ENCODE peak calls at places on chromosomes 13 and 19, in six cellular contexts. One of them, this sample, is unnamed.
A peak's percentile ranks its signal among the peaks of the same experiment; 100 is the strongest.

GRCh38 chr13:38821753-38822551 is 135.1 kb downstream of the FREM2 start:
- DNase-seq in adrenal gland: no peak
- DNase-seq in adipocyte: no peak
- DNase-seq in IMR-90: no peak
- DNase-seq in AG04449: no peak
- DNase-seq in epithelial cell of esophagus: peak; percentile 78
- DNase-seq in this sample: no peak

GRCh38 chr19:6222884-6223283 is 56.9 kb downstream of the MLLT1 start:
- DNase-seq in adrenal gland: peak; percentile 81
- DNase-seq in adipocyte: no peak
- DNase-seq in IMR-90: no peak
- DNase-seq in AG04449: no peak
- DNase-seq in epithelial cell of esophagus: peak; percentile 73
- DNase-seq in this sample: no peak

GRCh38 chr19:40744554-40745401 is 5.5 kb downstream of the ACTMAP start:
- DNase-seq in adrenal gland: no peak
- DNase-seq in adipocyte: peak; percentile 25
- DNase-seq in IMR-90: no peak
- DNase-seq in AG04449: no peak
- DNase-seq in epithelial cell of esophagus: no peak
- DNase-seq in this sample: no peak

GRCh38 chr19:5993516-5994406 is 15.8 kb upstream of the RANBP3 start:
- DNase-seq in adrenal gland: peak; percentile 44
- DNase-seq in adipocyte: peak; percentile 48
- DNase-seq in IMR-90: no peak
- DNase-seq in AG04449: no peak
- DNase-seq in epithelial cell of esophagus: no peak
- DNase-seq in this sample: no peak

GRCh38 chr19:55189424-55189823 is 9.3 kb upstream of the SYT5 start:
- DNase-seq in adrenal gland: peak; percentile 42
- DNase-seq in adipocyte: peak; percentile 38
- DNase-seq in IMR-90: peak; percentile 95
- DNase-seq in AG04449: peak; percentile 83
- DNase-seq in epithelial cell of esophagus: peak; percentile 100
- DNase-seq in this sample: no peak

GRCh38 chr19:39362682-39363657 is 20.7 kb downstream of the SAMD4B start:
- DNase-seq in adrenal gland: no peak
- DNase-seq in adipocyte: peak; percentile 65
- DNase-seq in IMR-90: peak; percentile 85
- DNase-seq in AG04449: no peak
- DNase-seq in epithelial cell of esophagus: peak; percentile 73
- DNase-seq in this sample: no peak

GRCh38 chr19:54364775-54365257 is at the start of gene LAIR1:
- DNase-seq in adrenal gland: peak; percentile 55
- DNase-seq in adipocyte: no peak
- DNase-seq in IMR-90: no peak
- DNase-seq in AG04449: no peak
- DNase-seq in epithelial cell of esophagus: no peak
- DNase-seq in this sample: peak; percentile 52

GRCh38 chr19:13072206-13072898 is 30.3 kb downstream of the LYL1 start:
- DNase-seq in adrenal gland: no peak
- DNase-seq in adipocyte: no peak
- DNase-seq in IMR-90: no peak
- DNase-seq in AG04449: no peak
- DNase-seq in epithelial cell of esophagus: no peak
- DNase-seq in this sample: no peak

GRCh38 chr13:71621152-71622124 is 245.6 kb downstream of the DACH1 start:
- DNase-seq in adrenal gland: no peak
- DNase-seq in adipocyte: no peak
- DNase-seq in IMR-90: no peak
- DNase-seq in AG04449: no peak
- DNase-seq in epithelial cell of esophagus: no peak
- DNase-seq in this sample: no peak

GRCh38 chr19:12913871-12914690 is 5.0 kb downstream of the SYCE2 start:
- DNase-seq in adrenal gland: peak; percentile 41
- DNase-seq in adipocyte: no peak
- DNase-seq in IMR-90: no peak
- DNase-seq in AG04449: no peak
- DNase-seq in epithelial cell of esophagus: no peak
- DNase-seq in this sample: no peak

DNA sequence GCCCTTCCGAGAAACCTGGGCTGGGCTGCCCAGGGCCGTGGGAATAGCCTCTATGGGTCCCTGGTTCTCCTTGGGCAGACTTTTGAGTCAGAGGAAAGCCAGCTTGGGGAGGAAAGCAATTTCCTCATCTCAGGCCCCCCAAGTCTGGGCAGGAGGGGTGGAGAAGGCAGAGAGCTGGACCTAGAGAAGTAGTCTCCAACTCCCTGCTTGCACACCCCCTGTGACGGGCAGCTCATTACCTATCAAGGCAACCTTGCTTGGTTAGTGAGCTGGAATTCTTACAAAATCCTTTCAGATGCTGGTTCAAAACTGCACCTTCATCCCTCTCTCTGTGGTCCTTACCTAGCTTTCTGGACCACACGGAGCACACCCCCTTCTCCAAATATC is 33.9 kb downstream of the ACTL9 start:
- DNase-seq in adrenal gland: no peak
- DNase-seq in adipocyte: no peak
- DNase-seq in IMR-90: no peak
- DNase-seq in AG04449: no peak
- DNase-seq in epithelial cell of esophagus: no peak
- DNase-seq in this sample: no peak
- H3K4me3 ChIP-seq in adrenal gland: no peak overlapping the region
- H3K4me3 ChIP-seq in adipocyte: no peak overlapping the region
- H3K4me3 ChIP-seq in IMR-90: no peak overlapping the region
- H3K4me3 ChIP-seq in AG04449: no peak overlapping the region
- H3K4me3 ChIP-seq in epithelial cell of esophagus: no peak overlapping the region
- H3K4me3 ChIP-seq in this sample: no peak overlapping the region

DNA sequence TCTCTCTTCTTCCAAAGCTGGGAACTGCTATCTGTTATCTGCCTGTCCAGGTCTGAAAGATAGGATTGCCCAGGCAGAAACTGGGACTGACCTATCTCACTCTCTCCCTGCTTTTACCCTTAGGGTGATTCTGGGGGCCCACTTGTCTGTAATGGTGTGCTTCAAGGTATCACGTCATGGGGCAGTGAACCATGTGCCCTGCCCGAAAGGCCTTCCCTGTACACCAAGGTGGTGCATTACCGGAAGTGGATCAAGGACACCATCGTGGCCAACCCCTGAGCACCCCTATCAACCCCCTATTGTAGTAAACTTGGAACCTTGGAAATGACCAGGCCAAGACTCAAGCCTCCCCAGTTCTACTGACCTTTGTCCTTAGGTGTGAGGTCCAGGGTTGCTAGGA is 5.1 kb downstream of the KLK3 start:
- DNase-seq in adrenal gland: no peak
- DNase-seq in adipocyte: no peak
- DNase-seq in IMR-90: no peak
- DNase-seq in AG04449: no peak
- DNase-seq in epithelial cell of esophagus: no peak
- DNase-seq in this sample: no peak
- H3K4me3 ChIP-seq in adrenal gland: no peak overlapping the region
- H3K4me3 ChIP-seq in adipocyte: no peak overlapping the region
- H3K4me3 ChIP-seq in IMR-90: no peak overlapping the region
- H3K4me3 ChIP-seq in AG04449: no peak overlapping the region
- H3K4me3 ChIP-seq in epithelial cell of esophagus: no peak overlapping the region
- H3K4me3 ChIP-seq in this sample: no peak overlapping the region

GRCh38 chr13:30567072-30567471 is 50.6 kb upstream of the USPL1 start:
- DNase-seq in adrenal gland: no peak
- DNase-seq in adipocyte: no peak
- DNase-seq in IMR-90: no peak
- DNase-seq in AG04449: no peak
- DNase-seq in epithelial cell of esophagus: no peak
- DNase-seq in this sample: no peak

GRCh38 chr13:30577381-30577780 is 40.3 kb upstream of the USPL1 start:
- DNase-seq in adrenal gland: peak; percentile 77
- DNase-seq in adipocyte: peak; percentile 67
- DNase-seq in IMR-90: peak; percentile 95
- DNase-seq in AG04449: peak; percentile 58
- DNase-seq in epithelial cell of esophagus: peak; percentile 93
- DNase-seq in this sample: peak; percentile 41

GRCh38 chr13:30576528-30576927 is 41.2 kb upstream of the USPL1 start:
- DNase-seq in adrenal gland: peak; percentile 74
- DNase-seq in adipocyte: no peak
- DNase-seq in IMR-90: peak; percentile 59
- DNase-seq in AG04449: no peak
- DNase-seq in epithelial cell of esophagus: peak; percentile 50
- DNase-seq in this sample: no peak

GRCh38 chr13:30569901-30570576 is 47.7 kb upstream of the USPL1 start:
- DNase-seq in adrenal gland: peak; percentile 83
- DNase-seq in adipocyte: peak; percentile 91
- DNase-seq in IMR-90: peak; percentile 99
- DNase-seq in AG04449: peak; percentile 83
- DNase-seq in epithelial cell of esophagus: peak; percentile 97
- DNase-seq in this sample: no peak

DNA sequence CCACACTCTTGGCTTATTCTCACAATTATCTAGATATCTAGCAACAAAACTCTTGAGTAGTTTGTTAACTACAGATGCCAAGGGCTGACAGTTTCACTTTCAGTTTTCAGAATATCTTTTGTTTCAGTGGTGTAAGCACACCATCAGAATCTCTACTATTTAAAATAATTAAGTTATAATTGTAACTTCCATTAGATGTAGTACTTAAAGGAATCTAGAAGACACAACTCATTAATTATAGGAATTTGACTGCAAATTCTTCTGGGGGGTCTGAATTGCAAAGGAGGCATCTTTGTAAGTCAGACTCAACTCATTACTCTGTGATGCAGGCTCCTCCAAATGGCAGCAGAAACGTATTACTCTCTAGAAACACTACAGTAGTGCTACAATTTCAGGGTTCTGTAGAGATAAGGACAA is 44.9 kb upstream of the USPL1 start:
- DNase-seq in adrenal gland: no peak
- DNase-seq in adipocyte: peak; percentile 78
- DNase-seq in IMR-90: peak; percentile 57
- DNase-seq in AG04449: no peak
- DNase-seq in epithelial cell of esophagus: peak; percentile 25
- DNase-seq in this sample: no peak
- H3K4me3 ChIP-seq in adrenal gland: peak overlapping the region; percentile 49
- H3K4me3 ChIP-seq in adipocyte: peak overlapping the region; percentile 77
- H3K4me3 ChIP-seq in IMR-90: peak overlapping the region; percentile 48
- H3K4me3 ChIP-seq in AG04449: peak overlapping the region; percentile 48
- H3K4me3 ChIP-seq in epithelial cell of esophagus: peak overlapping the region; percentile 31
- H3K4me3 ChIP-seq in this sample: peak overlapping the region; percentile 9

GRCh38 chr13:44566601-44567000 is 9.5 kb downstream of the TSC22D1 start:
- DNase-seq in adrenal gland: no peak
- DNase-seq in adipocyte: no peak
- DNase-seq in IMR-90: no peak
- DNase-seq in AG04449: no peak
- DNase-seq in epithelial cell of esophagus: no peak
- DNase-seq in this sample: no peak
- H3K4me3 ChIP-seq in adrenal gland: no peak overlapping the region
- H3K4me3 ChIP-seq in adipocyte: no peak overlapping the region
- H3K4me3 ChIP-seq in IMR-90: no peak overlapping the region
- H3K4me3 ChIP-seq in AG04449: no peak overlapping the region
- H3K4me3 ChIP-seq in epithelial cell of esophagus: no peak overlapping the region
- H3K4me3 ChIP-seq in this sample: no peak overlapping the region

GRCh38 chr19:18008814-18009213 is 844 bp downstream of the ARRDC2 start:
- DNase-seq in adrenal gland: no peak
- DNase-seq in adipocyte: no peak
- DNase-seq in IMR-90: no peak
- DNase-seq in AG04449: no peak
- DNase-seq in epithelial cell of esophagus: no peak
- DNase-seq in this sample: no peak
- H3K4me3 ChIP-seq in adrenal gland: peak overlapping the region; percentile 62
- H3K4me3 ChIP-seq in adipocyte: peak overlapping the region; percentile 85
- H3K4me3 ChIP-seq in IMR-90: no peak overlapping the region
- H3K4me3 ChIP-seq in AG04449: no peak overlapping the region
- H3K4me3 ChIP-seq in epithelial cell of esophagus: no peak overlapping the region
- H3K4me3 ChIP-seq in this sample: no peak overlapping the region

DNA sequence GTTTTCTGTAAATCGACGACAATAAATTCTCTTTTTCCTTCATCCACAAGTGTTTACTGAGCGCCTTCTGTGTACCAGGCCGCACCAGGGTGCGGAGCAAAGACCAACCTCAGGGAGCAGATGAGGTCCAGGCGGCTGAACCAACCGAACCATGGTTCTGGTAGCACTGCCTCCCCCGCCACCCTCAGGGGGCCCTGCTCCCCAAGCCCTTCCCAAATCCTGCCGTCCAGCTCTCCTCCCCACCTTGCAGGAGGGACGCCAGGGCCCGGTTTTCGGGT is 5.1 kb downstream of the RNF225 start:
- DNase-seq in adrenal gland: no peak
- DNase-seq in adipocyte: no peak
- DNase-seq in IMR-90: no peak
- DNase-seq in AG04449: no peak
- DNase-seq in epithelial cell of esophagus: no peak
- DNase-seq in this sample: no peak
- H3K4me3 ChIP-seq in adrenal gland: peak overlapping the region; percentile 71
- H3K4me3 ChIP-seq in adipocyte: peak overlapping the region; percentile 79
- H3K4me3 ChIP-seq in IMR-90: peak overlapping the region; percentile 52
- H3K4me3 ChIP-seq in AG04449: peak overlapping the region; percentile 76
- H3K4me3 ChIP-seq in epithelial cell of esophagus: peak overlapping the region; percentile 35
- H3K4me3 ChIP-seq in this sample: peak overlapping the region; percentile 43

DNA sequence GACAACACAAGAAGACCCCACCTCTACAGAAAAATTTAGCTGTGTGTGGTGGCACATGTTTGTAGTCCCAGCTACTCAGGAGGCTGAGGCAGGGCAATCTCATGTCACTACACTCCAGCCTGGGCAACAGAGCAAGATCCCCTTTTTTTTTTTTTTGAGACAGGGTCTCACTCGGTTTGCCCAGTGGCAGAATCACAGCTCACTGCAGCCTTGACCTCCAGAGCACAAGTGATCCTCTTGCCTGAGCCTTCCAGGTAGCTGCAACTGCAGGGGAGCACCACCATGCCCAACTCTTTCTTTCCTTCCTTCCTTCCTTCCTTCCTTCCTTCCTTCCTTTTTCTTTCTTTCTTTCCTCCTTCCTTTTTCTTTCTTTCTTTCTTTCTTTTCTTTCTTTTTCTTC is 4.2 kb upstream of the CLEC4G start:
- DNase-seq in adrenal gland: no peak
- DNase-seq in adipocyte: no peak
- DNase-seq in IMR-90: no peak
- DNase-seq in AG04449: no peak
- DNase-seq in epithelial cell of esophagus: no peak
- DNase-seq in this sample: no peak
- H3K4me3 ChIP-seq in adrenal gland: no peak overlapping the region
- H3K4me3 ChIP-seq in adipocyte: no peak overlapping the region
- H3K4me3 ChIP-seq in IMR-90: no peak overlapping the region
- H3K4me3 ChIP-seq in AG04449: no peak overlapping the region
- H3K4me3 ChIP-seq in epithelial cell of esophagus: no peak overlapping the region
- H3K4me3 ChIP-seq in this sample: no peak overlapping the region

GRCh38 chr19:1027020-1027952 is 878 bp downstream of the CNN2 start:
- DNase-seq in adrenal gland: no peak
- DNase-seq in adipocyte: peak; percentile 48
- DNase-seq in IMR-90: no peak
- DNase-seq in AG04449: no peak
- DNase-seq in epithelial cell of esophagus: peak; percentile 49
- DNase-seq in this sample: no peak
- H3K4me3 ChIP-seq in adrenal gland: peak overlapping the region; percentile 68
- H3K4me3 ChIP-seq in adipocyte: peak overlapping the region; percentile 99
- H3K4me3 ChIP-seq in IMR-90: peak overlapping the region; percentile 93
- H3K4me3 ChIP-seq in AG04449: peak overlapping the region; percentile 96
- H3K4me3 ChIP-seq in epithelial cell of esophagus: peak overlapping the region; percentile 97
- H3K4me3 ChIP-seq in this sample: peak overlapping the region; percentile 97